ENCODE peak calls at places on chromosomes 12 and 14, in eight cellular contexts. T is stimulated activated naive B cell treated with anti-CD40 and anti-IgM and Interleukin-4, amounts not matched to agents 10 μg/mL and 1 μg/mL and 100 μg/mL, for 72 hours; A is thoracic aorta; N is H54; O is skeletal muscle cell; D is activated T-helper 2 cell treated with anti-CD3 and anti-CD28 coated beads, Interferon-gamma antibody, Interleukin-2, Interleukin-4, amounts not matched to agents 10 μg/mL and 5 μg/mL and 100 μg/mL, durations not matched to agents 14 hours and 24 hours and 36 hours; V is left lung; Z is left colon. F is an unnamed sample.

GRCh38 chr12:65415826-65416225 is 137.3 kb downstream of the MSRB3 start:
- DNase-seq in N (no peak), V (no peak), A (no peak), O (peak; percentile 10), T (no peak), D (no peak), Z (no peak), F (no peak)

GRCh38 chr12:22981711-22982110 is 356.7 kb downstream of the ETNK1 start:
- DNase-seq in A (no peak), V (no peak), N (no peak), D (no peak), T (no peak), Z (no peak), O (peak; percentile 22), F (no peak)

GRCh38 chr12:103973909-103974308 is 8.2 kb downstream of the TDG start:
- DNase-seq in N (no peak), T (no peak), O (no peak), V (no peak), Z (no peak), A (no peak), D (no peak), F (no peak)

GRCh38 chr14:92945959-92946846 is 23.3 kb downstream of the CHGA start:
- DNase-seq in T (no peak), N (peak; percentile 82), A (no peak), Z (peak; percentile 92), D (no peak), O (no peak), V (no peak), F (peak; percentile 89)

GRCh38 chr12:92444763-92445162 is 258.0 kb upstream of the PLEKHG7 start:
- DNase-seq in V (peak; percentile 62), D (no peak), A (no peak), O (no peak), T (peak; percentile 82), N (no peak), Z (no peak), F (no peak)

GRCh38 chr14:100629098-100629497 is 41.9 kb upstream of the BEGAIN start:
- DNase-seq in A (no peak), V (no peak), Z (no peak), D (no peak), N (no peak), O (no peak), T (no peak), F (no peak)

GRCh38 chr14:35107866-35108265 is 13.9 kb downstream of the PPP2R3C start:
- DNase-seq in V (no peak), T (no peak), A (no peak), O (no peak), Z (no peak), N (no peak), D (no peak), F (no peak)

GRCh38 chr14:103710771-103711392 is 4.4 kb downstream of the XRCC3 start:
- DNase-seq in N (no peak), T (no peak), V (no peak), Z (peak; percentile 44), D (no peak), O (no peak), A (no peak), F (no peak)

GRCh38 chr14:66600416-66600815 is 92.5 kb downstream of the GPHN start:
- DNase-seq in O (no peak), A (no peak), T (no peak), Z (no peak), V (no peak), N (no peak), D (no peak), F (peak; percentile 6)

GRCh38 chr12:39102474-39103209 is 197.3 kb upstream of the CPNE8 start:
- DNase-seq in D (no peak), O (no peak), N (no peak), T (no peak), A (no peak), Z (no peak), V (no peak), F (no peak)

GRCh38 chr12:94435511-94435927 is 24.1 kb downstream of the CEP83 start:
- DNase-seq in T (no peak), D (no peak), V (no peak), A (no peak), O (no peak), Z (no peak), N (no peak), F (no peak)

GRCh38 chr14:93742761-93743160 is 45.5 kb downstream of the PRIMA1 start:
- DNase-seq in D (no peak), T (no peak), N (no peak), V (no peak), A (no peak), Z (no peak), O (no peak), F (no peak)

GRCh38 chr12:10304161-10304574 is 3.5 kb upstream of the KLRD1 start:
- DNase-seq in N (no peak), D (peak; percentile 18), A (no peak), T (no peak), Z (no peak), O (peak; percentile 28), V (no peak), F (no peak)

GRCh38 chr14:99611639-99612038 is 7.6 kb upstream of the CCDC85C start:
- DNase-seq in Z (no peak), A (no peak), T (no peak), N (no peak), D (no peak), V (no peak), O (no peak), F (no peak)

GRCh38 chr12:112537710-112538396 is 119.1 kb downstream of the PTPN11 start:
- DNase-seq in D (no peak), N (peak; percentile 56), V (peak; percentile 37), T (no peak), Z (no peak), O (no peak), A (no peak), F (no peak)

GRCh38 chr12:48883305-48884171 is 17.9 kb upstream of the RND1 start:
- DNase-seq in Z (no peak), T (no peak), D (no peak), N (no peak), V (no peak), A (no peak), O (no peak), F (peak; percentile 80)

GRCh38 chr12:131167334-131167733 is 213.6 kb downstream of the ADGRD1 start:
- DNase-seq in D (no peak), T (no peak), V (no peak), Z (no peak), A (no peak), N (no peak), O (no peak), F (peak; percentile 23)

GRCh38 chr14:101791919-101792572 is 30.5 kb downstream of the PPP2R5C start:
- DNase-seq in N (no peak), Z (no peak), T (no peak), O (no peak), D (no peak), V (no peak), A (no peak), F (peak; percentile 18)

GRCh38 chr14:105581551-105582341 is 55.4 kb downstream of the TMEM121 start:
- DNase-seq in T (peak; percentile 68), O (no peak), A (no peak), Z (no peak), D (no peak), N (no peak), V (peak; percentile 29), F (no peak)

GRCh38 chr14:78074546-78074945 is 95.6 kb upstream of the NRXN3 start:
- DNase-seq in N (no peak), A (no peak), Z (no peak), O (no peak), V (no peak), T (no peak), D (no peak), F (no peak)

GRCh38 chr12:103766028-103766427 is 75.0 kb downstream of the NT5DC3 start:
- DNase-seq in D (no peak), T (no peak), O (no peak), A (no peak), N (no peak), V (no peak), Z (no peak), F (no peak)

GRCh38 chr12:94689646-94690036 is 39.3 kb upstream of the TMCC3 start:
- DNase-seq in T (no peak), D (no peak), Z (no peak), N (no peak), V (no peak), A (no peak), O (no peak), F (no peak)

GRCh38 chr12:47990351-47991105 is 13.7 kb downstream of the COL2A1 start:
- DNase-seq in D (peak; percentile 69), N (no peak), Z (no peak), T (peak; percentile 57), A (no peak), O (no peak), V (no peak), F (no peak)

GRCh38 chr12:124006582-124007170 is 33.7 kb downstream of the ZNF664 start:
- DNase-seq in V (no peak), T (no peak), Z (no peak), O (no peak), D (peak; percentile 16), N (no peak), A (no peak), F (no peak)

GRCh38 chr14:40058916-40059897 is 627.0 kb upstream of the FBXO33 start:
- DNase-seq in V (no peak), N (no peak), Z (no peak), A (no peak), T (no peak), O (no peak), D (no peak), F (no peak)

GRCh38 chr12:3655331-3655900 is 97.5 kb downstream of the CRACR2A start:
- DNase-seq in A (no peak), O (no peak), T (no peak), Z (peak; percentile 30), N (peak; percentile 25), V (no peak), D (no peak), F (no peak)

GRCh38 chr14:62885451-62885850 is 159.8 kb downstream of the KCNH5 start:
- DNase-seq in D (no peak), A (no peak), V (no peak), N (no peak), O (no peak), T (no peak), Z (no peak), F (no peak)

GRCh38 chr14:81452766-81453165 is 52.6 kb upstream of the STON2 start:
- DNase-seq in O (no peak), V (peak; percentile 43), T (no peak), Z (no peak), D (no peak), A (no peak), N (no peak), F (no peak)

GRCh38 chr12:74415633-74416032 is 122.0 kb upstream of the ATXN7L3B start:
- DNase-seq in O (no peak), D (no peak), V (no peak), T (no peak), N (no peak), A (no peak), Z (no peak), F (peak; percentile 12)

GRCh38 chr12:127144770-127145169 is 1122.2 kb upstream of the TMEM132C start:
- DNase-seq in A (no peak), Z (no peak), D (no peak), N (no peak), V (no peak), T (no peak), O (no peak), F (no peak)

GRCh38 chr12:64175254-64175945 is 46.7 kb downstream of the KICS2 start:
- DNase-seq in A (no peak), Z (no peak), O (no peak), T (no peak), V (no peak), N (no peak), D (no peak), F (no peak)

GRCh38 chr12:58887071-58887470 is 33.2 kb downstream of the LRIG3 start:
- DNase-seq in V (no peak), O (no peak), D (no peak), N (no peak), T (no peak), Z (no peak), A (no peak), F (no peak)

GRCh38 chr12:46459111-46459510 is 86.5 kb upstream of the SLC38A2 start:
- DNase-seq in Z (no peak), O (peak; percentile 78), T (no peak), D (no peak), N (no peak), V (no peak), A (no peak), F (peak; percentile 48)

F was measured in dermis microvascular lymphatic vessel endothelial cell.